ENCODE peak calls at places on chromosomes 13 and 19, in five cellular contexts. One of them, this sample, is unnamed.
A peak's percentile ranks its signal among the peaks of the same experiment; 100 is the strongest.

GRCh38 chr19:46295401-46296308 is 1.2 kb upstream of the HIF3A start:
- DNase-seq in GM12878: no peak
- DNase-seq in HepG2: no peak
- DNase-seq in K562: no peak
- DNase-seq in H1: no peak
- DNase-seq in this sample: no peak

GRCh38 chr13:113928701-113929627 is 44.9 kb downstream of the C13orf46 start:
- DNase-seq in HepG2: no peak
- DNase-seq in H1: no peak
- DNase-seq in K562: no peak
- DNase-seq in GM12878: no peak
- DNase-seq in this sample: no peak

GRCh38 chr19:56476671-56477428 is at the start of gene ZNF667:
- DNase-seq in HepG2: no peak
- DNase-seq in GM12878: no peak
- DNase-seq in H1: no peak
- DNase-seq in K562: no peak
- DNase-seq in this sample: peak; percentile 4

GRCh38 chr13:114038900-114039299 is 65.0 kb upstream of the C13orf46 start:
- DNase-seq in GM12878: no peak
- DNase-seq in H1: no peak
- DNase-seq in HepG2: no peak
- DNase-seq in K562: no peak
- DNase-seq in this sample: no peak

GRCh38 chr19:30371960-30372824 is at the start of gene ZNF536:
- DNase-seq in HepG2: no peak
- DNase-seq in H1: no peak
- DNase-seq in K562: no peak
- DNase-seq in GM12878: no peak
- DNase-seq in this sample: no peak

GRCh38 chr13:24063281-24063851 is 97.2 kb upstream of the SPATA13 start:
- DNase-seq in H1: no peak
- DNase-seq in GM12878: no peak
- DNase-seq in HepG2: no peak
- DNase-seq in K562: no peak
- DNase-seq in this sample: no peak

GRCh38 chr19:52170863-52171320 is 529 bp downstream of the ZNF836 start:
- DNase-seq in K562: no peak
- DNase-seq in GM12878: no peak
- DNase-seq in HepG2: no peak
- DNase-seq in H1: peak; percentile 73
- DNase-seq in this sample: peak; percentile 55

GRCh38 chr19:50607388-50607787 is 32.3 kb downstream of the SYT3 start:
- DNase-seq in K562: no peak
- DNase-seq in GM12878: no peak
- DNase-seq in HepG2: no peak
- DNase-seq in H1: no peak
- DNase-seq in this sample: no peak

GRCh38 chr13:24270639-24271131 is 38.7 kb upstream of the C1QTNF9 start:
- DNase-seq in K562: no peak
- DNase-seq in HepG2: peak; percentile 47
- DNase-seq in H1: no peak
- DNase-seq in GM12878: peak; percentile 38
- DNase-seq in this sample: peak; percentile 24

DNA sequence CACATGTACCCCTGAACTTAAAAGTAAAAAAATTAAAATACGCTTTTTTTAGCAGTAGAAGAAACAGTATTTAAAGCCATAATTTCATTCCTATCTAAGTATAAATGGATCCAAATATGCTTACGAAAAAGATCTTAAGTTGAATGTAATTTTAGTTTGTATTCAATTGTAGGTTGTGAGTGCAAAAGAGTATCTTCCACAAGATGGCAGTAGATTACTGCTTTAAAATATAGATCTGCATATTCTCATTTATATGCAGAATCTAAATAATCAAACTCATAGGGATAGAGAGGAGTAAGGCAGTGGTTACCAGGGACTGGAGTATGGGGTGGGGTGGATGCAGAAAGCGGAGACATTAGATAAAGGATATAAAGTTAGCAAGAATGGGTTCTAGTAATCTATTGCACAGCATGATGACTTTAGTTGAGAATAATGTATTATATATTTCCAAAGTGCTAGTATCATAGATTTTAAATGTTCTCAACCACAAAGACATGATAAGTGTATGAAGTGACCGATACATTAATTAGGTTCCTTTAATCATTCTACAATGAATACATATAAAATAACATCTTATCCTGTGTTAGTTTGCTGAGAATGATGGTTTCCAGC is 14.2 kb downstream of the OR7A17 start:
- DNase-seq in K562: peak; percentile 26
- DNase-seq in HepG2: no peak
- DNase-seq in GM12878: peak; percentile 2
- DNase-seq in H1: no peak
- DNase-seq in this sample: peak; percentile 44
- TF ChIP-seq CREB1 in K562: no peak
- TF ChIP-seq CREB1 in HepG2: no peak
- TF ChIP-seq CREB1 in GM12878: no peak
- TF ChIP-seq CREB1 in H1: no peak
- TF ChIP-seq CREB1 in this sample: no peak

GRCh38 chr13:28438067-28438466 is 56.9 kb downstream of the FLT1 start:
- DNase-seq in K562: no peak
- DNase-seq in GM12878: no peak
- DNase-seq in H1: no peak
- DNase-seq in HepG2: no peak
- DNase-seq in this sample: no peak
- H3K4me1 ChIP-seq in K562: no peaks in the 10 kb centered on the region
- H3K4me1 ChIP-seq in GM12878: no peaks in the 10 kb centered on the region
- H3K4me1 ChIP-seq in H1: peaks cover 29% of the 10 kb centered on the region
- H3K4me1 ChIP-seq in HepG2: no peaks in the 10 kb centered on the region
- H3K4me1 ChIP-seq in this sample: peaks cover 64% of the 10 kb centered on the region

DNA sequence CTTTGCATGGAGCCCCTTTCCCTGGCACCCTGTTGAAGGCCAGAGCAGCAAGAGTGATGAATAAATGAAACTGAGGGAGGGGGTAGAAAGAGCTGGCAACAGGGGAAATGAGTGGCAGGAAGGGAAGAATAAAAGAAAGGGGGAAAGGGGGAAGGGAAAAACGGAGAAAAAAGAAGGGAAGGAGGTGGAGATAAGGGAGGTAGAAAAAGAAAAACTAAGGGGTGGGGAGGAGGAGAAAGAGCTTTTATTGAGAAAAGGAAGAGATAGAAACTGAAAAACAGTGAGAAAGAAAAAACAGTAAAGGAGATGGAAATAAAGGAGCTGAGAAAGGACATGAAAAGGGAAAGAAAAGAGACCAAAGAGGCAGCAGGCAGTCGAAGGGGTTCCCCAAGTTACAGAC is 42.1 kb downstream of the DEDD2 start:
- DNase-seq in H1: no peak
- DNase-seq in HepG2: no peak
- DNase-seq in GM12878: no peak
- DNase-seq in K562: no peak
- DNase-seq in this sample: no peak
- TF ChIP-seq CREB1 in H1: no peak
- TF ChIP-seq CREB1 in HepG2: no peak
- TF ChIP-seq CREB1 in GM12878: no peak
- TF ChIP-seq CREB1 in K562: no peak
- TF ChIP-seq CREB1 in this sample: no peak

DNA sequence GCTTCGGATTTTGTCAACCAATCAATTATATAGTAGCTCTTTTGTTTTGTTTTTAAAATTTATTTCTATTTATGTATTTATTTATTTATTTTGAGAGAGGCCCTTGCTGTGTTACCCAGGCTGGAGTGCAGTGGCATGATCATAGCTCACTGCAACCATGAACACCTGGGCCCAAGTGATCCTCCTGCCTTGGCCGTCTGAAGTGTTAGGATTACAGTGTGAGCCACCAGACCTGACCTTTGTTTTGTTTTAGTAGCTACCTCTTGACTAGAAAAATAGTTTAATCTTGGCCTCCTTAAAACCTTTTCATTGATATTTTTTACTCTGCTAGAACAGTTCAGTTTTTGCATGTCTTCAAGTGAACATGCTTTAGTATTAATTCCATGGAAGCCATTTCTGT is 15.1 kb downstream of the GARRE1 start:
- DNase-seq in H1: no peak
- DNase-seq in HepG2: no peak
- DNase-seq in GM12878: no peak
- DNase-seq in K562: no peak
- DNase-seq in this sample: no peak
- H3K4me1 ChIP-seq in H1: peaks cover 6% of the 10 kb centered on the region
- H3K4me1 ChIP-seq in HepG2: peaks cover 32% of the 10 kb centered on the region
- H3K4me1 ChIP-seq in GM12878: peaks cover 22% of the 10 kb centered on the region
- H3K4me1 ChIP-seq in K562: no peaks in the 10 kb centered on the region
- H3K4me1 ChIP-seq in this sample: peaks cover 28% of the 10 kb centered on the region

GRCh38 chr19:49453013-49453756 is at the start of gene ALDH16A1:
- DNase-seq in K562: peak; percentile 92
- DNase-seq in HepG2: peak; percentile 95
- DNase-seq in GM12878: peak; percentile 88
- DNase-seq in H1: peak; percentile 97
- DNase-seq in this sample: peak; percentile 100
- TF ChIP-seq CREB1 in K562: peak; percentile 72
- TF ChIP-seq CREB1 in HepG2: peak; percentile 66
- TF ChIP-seq CREB1 in GM12878: peak; percentile 71
- TF ChIP-seq CREB1 in H1: peak; percentile 69
- TF ChIP-seq CREB1 in this sample: peak; percentile 34

DNA sequence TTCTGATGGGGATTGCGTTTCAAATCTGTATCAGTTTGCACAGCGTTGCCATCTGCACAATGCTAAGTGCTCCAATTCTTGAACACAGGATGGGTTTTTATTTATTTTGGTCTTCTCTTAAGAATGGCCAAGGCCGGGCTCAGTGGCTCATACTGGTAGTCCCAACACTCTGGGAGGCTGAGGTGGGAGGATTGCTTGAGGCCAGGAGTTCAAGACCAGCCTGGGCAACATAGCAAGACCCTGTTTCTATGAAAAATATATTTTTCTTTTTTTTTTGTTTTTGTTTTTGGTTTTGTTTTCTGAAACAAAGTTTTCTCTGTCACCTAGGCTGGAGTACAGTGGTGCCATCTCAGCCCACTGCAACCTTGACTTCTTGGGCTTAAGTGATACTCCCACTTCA is 5.5 kb upstream of the YJEFN3 start:
- DNase-seq in GM12878: no peak
- DNase-seq in H1: no peak
- DNase-seq in HepG2: no peak
- DNase-seq in K562: no peak
- DNase-seq in this sample: no peak
- H3K4me1 ChIP-seq in GM12878: peaks cover 38% of the 10 kb centered on the region
- H3K4me1 ChIP-seq in H1: no peaks in the 10 kb centered on the region
- H3K4me1 ChIP-seq in HepG2: no peaks in the 10 kb centered on the region
- H3K4me1 ChIP-seq in K562: peaks cover 33% of the 10 kb centered on the region
- H3K4me1 ChIP-seq in this sample: peaks cover 6% of the 10 kb centered on the region